ENCODE peak calls at places on chromosomes 16 and 17, in eight cellular contexts. S is body of pancreas; R is CD8-positive, alpha-beta memory T cell; T is mammary epithelial cell; X is CD8-positive, alpha-beta T cell; U is sigmoid colon; L is upper lobe of right lung; C is mesenchymal stem cell. H is an unnamed sample. For H3K4me1 and H3K27me3, the result is how much of the 10 kb centered on the place peaks cover.

GRCh38 chr17:59093702-59094231 is 12.9 kb downstream of the TRIM37 start:
- DNase-seq in S (peak), R (no peak), T (peak), X (no peak), U (peak), L (no peak), C (peak), H (peak)

GRCh38 chr17:37711113-37711512 is 33.7 kb downstream of the HNF1B start:
- DNase-seq in S (no peak), R (no peak), T (no peak), X (no peak), U (no peak), L (no peak), C (no peak), H (no peak)

GRCh38 chr17:5705081-5705875 is 121.0 kb upstream of the NLRP1 start:
- DNase-seq in S (no peak), R (no peak), T (no peak), X (no peak), U (no peak), L (no peak), C (no peak), H (no peak)

GRCh38 chr17:38341035-38341721 is 2.6 kb downstream of the GPR179 start:
- DNase-seq in S (peak), R (no peak), T (no peak), X (no peak), U (peak), L (peak), C (peak), H (peak)

GRCh38 chr17:3894927-3895343 is 2.1 kb upstream of the CAMKK1 start:
- DNase-seq in S (peak), R (no peak), T (no peak), X (no peak), U (no peak), L (no peak), C (peak), H (no peak)

GRCh38 chr17:62964506-62964905 is 1.5 kb upstream of the TANC2 start:
- DNase-seq in S (no peak), R (no peak), T (no peak), X (no peak), U (no peak), L (no peak), C (no peak), H (no peak)

GRCh38 chr17:75610103-75610984 is 22.7 kb downstream of the MYO15B start:
- DNase-seq in S (no peak), R (no peak), T (no peak), X (no peak), U (no peak), L (no peak), C (no peak), H (no peak)

GRCh38 chr17:33328129-33328528 is 35.0 kb upstream of the ASIC2 start:
- DNase-seq in S (no peak), R (no peak), T (no peak), X (no peak), U (no peak), L (no peak), C (peak), H (no peak)

GRCh38 chr16:11572301-11572995 is 14.3 kb downstream of the LITAF start:
- DNase-seq in S (no peak), R (peak), T (no peak), X (peak), U (no peak), L (peak), C (no peak), H (no peak)

GRCh38 chr16:81366316-81366932 is 51.7 kb downstream of the GAN start:
- DNase-seq in S (no peak), R (peak), T (peak), X (no peak), U (no peak), L (no peak), C (peak), H (no peak)

GRCh38 chr17:32206816-32207215 is 58.8 kb upstream of the RHBDL3 start:
- DNase-seq in S (no peak), R (no peak), T (no peak), X (no peak), U (no peak), L (no peak), C (peak), H (no peak)

GRCh38 chr17:9766970-9767369 is 24.4 kb downstream of the DHRS7C start:
- DNase-seq in S (no peak), R (no peak), T (no peak), X (no peak), U (no peak), L (no peak), C (no peak), H (no peak)

GRCh38 chr17:35089846-35090193 is 26.3 kb upstream of the RFFL start:
- DNase-seq in S (no peak), R (no peak), T (peak), X (no peak), U (no peak), L (no peak), C (peak), H (peak)

GRCh38 chr17:79413591-79413990 is 197.3 kb downstream of the RBFOX3 start:
- DNase-seq in S (no peak), R (no peak), T (no peak), X (no peak), U (no peak), L (no peak), C (no peak), H (no peak)

GRCh38 chr16:48277158-48277557 is 29.8 kb upstream of the ABCC11 start:
- DNase-seq in S (peak), R (no peak), T (peak), X (no peak), U (no peak), L (no peak), C (no peak), H (no peak)

GRCh38 chr17:76090517-76091135 is 11.6 kb downstream of the ZACN start:
- DNase-seq in S (no peak), R (no peak), T (no peak), X (no peak), U (no peak), L (no peak), C (no peak), H (no peak)

GRCh38 chr17:2964370-2964769 is 99.0 kb downstream of the OR1D5 start:
- DNase-seq in S (no peak), R (no peak), T (no peak), X (no peak), U (no peak), L (no peak), C (no peak), H (no peak)

GRCh38 chr16:70163596-70163995 is 10.0 kb upstream of the CLEC18C start:
- DNase-seq in S (no peak), R (no peak), T (no peak), X (peak), U (no peak), L (no peak), C (no peak), H (no peak)

GRCh38 chr17:78995761-78996451 is 13.7 kb downstream of the CANT1 start:
- DNase-seq in S (peak), R (no peak), T (no peak), X (no peak), U (peak), L (peak), C (no peak), H (no peak)

GRCh38 chr17:68732301-68732749 is 131.2 kb upstream of the FAM20A start:
- DNase-seq in S (no peak), R (no peak), T (peak), X (no peak), U (no peak), L (no peak), C (no peak), H (no peak)

GRCh38 chr16:31128711-31129567 is 6.6 kb downstream of the PRSS8 start:
- DNase-seq in S (peak), R (no peak), T (no peak), X (no peak), U (no peak), L (peak), C (no peak), H (no peak)

GRCh38 chr17:75595284-75595918 is 7.8 kb downstream of the MYO15B start:
- DNase-seq in S (no peak), R (no peak), T (no peak), X (no peak), U (no peak), L (no peak), C (no peak), H (no peak)

GRCh38 chr17:59378621-59379194 is 47.3 kb downstream of the YPEL2 start:
- DNase-seq in S (no peak), R (no peak), T (no peak), X (no peak), U (peak), L (no peak), C (peak), H (no peak)

GRCh38 chr17:4520881-4521600 is 22.4 kb downstream of the SPNS2 start:
- DNase-seq in S (peak), R (no peak), T (peak), X (no peak), U (no peak), L (peak), C (no peak), H (no peak)

DNA sequence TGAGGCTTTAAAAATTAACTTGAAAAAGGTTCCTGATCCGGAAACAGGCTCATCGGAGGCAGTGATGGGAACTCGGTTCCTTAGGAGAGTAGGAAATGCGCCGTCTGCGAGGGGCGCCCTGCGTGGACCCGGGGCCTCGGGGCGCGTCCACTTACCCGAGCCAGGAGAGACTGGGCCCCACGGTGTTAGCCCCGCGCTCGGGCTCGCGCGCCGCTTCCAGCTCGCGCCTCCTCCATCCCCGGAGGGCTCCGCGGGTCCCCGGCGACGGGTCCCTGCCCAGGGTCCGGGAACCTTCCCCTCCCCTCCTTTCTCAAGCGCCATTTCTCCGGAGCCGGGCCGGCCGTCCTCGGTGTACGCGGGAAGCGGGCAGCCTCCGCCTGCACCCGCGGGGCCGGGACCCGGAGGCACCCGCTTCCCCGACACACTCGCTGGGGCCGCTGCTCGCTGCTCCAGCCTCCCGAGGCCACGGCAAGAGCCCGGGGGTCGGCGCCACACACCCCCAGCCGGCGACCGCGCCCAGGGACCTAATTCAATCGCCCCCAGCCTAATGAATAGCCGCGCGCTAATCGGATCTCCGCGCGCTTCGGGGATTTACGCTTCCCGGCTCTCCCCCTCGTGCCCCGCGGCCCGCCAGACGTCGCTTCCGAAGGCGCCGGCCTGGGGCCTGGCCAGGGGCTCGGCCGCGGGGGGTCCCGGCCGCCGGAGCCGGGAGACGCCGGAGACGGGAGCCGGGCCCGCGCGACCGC is 2.2 kb upstream of the BAHCC1 start:
- DNase-seq in S (no peak), R (no peak), T (no peak), X (no peak), U (no peak), L (no peak), C (no peak), H (peak)
- H3K4me1 ChIP-seq in S (half or more), R (under half), T (under half), X (under half), U (half or more), L (under half), C (under half), H (under half)

GRCh38 chr16:85370543-85370880 is 242.6 kb upstream of the GSE1 start:
- DNase-seq in S (no peak), R (no peak), T (no peak), X (no peak), U (no peak), L (no peak), C (no peak), H (no peak)
- H3K27me3 ChIP-seq in S (under half), R (under half), T (under half), X (under half), U (under half), L (under half), C (under half), H (under half)

GRCh38 chr16:716250-716607 is 1.3 kb downstream of the METRN start:
- DNase-seq in S (peak), R (no peak), T (no peak), X (no peak), U (no peak), L (no peak), C (peak), H (peak)
- H3K4me3 ChIP-seq in S (no peak), R (no peak), T (no peak), X (no peak), U (peak), L (peak), C (peak), H (peak)

GRCh38 chr17:17740627-17741237 is 59.5 kb downstream of the RAI1 start:
- DNase-seq in S (no peak), R (no peak), T (peak), X (peak), U (no peak), L (no peak), C (no peak), H (no peak)
- H3K4me1 ChIP-seq in S (half or more), R (under half), T (half or more), X (half or more), U (half or more), L (under half), C (half or more), H (under half)

GRCh38 chr16:2791174-2791573 is 3.8 kb upstream of the PRSS33 start:
- DNase-seq in S (no peak), R (no peak), T (no peak), X (no peak), U (peak), L (peak), C (no peak), H (no peak)

GRCh38 chr16:2792945-2793344 is 5.3 kb upstream of the PRSS41 start:
- DNase-seq in S (no peak), R (no peak), T (no peak), X (no peak), U (peak), L (no peak), C (no peak), H (no peak)

GRCh38 chr16:2787406-2787805 is at the start of gene PRSS33:
- DNase-seq in S (no peak), R (no peak), T (no peak), X (no peak), U (peak), L (no peak), C (no peak), H (no peak)

GRCh38 chr16:2787961-2788360 is 601 bp upstream of the PRSS33 start:
- DNase-seq in S (no peak), R (no peak), T (no peak), X (no peak), U (peak), L (peak), C (no peak), H (no peak)

DNA sequence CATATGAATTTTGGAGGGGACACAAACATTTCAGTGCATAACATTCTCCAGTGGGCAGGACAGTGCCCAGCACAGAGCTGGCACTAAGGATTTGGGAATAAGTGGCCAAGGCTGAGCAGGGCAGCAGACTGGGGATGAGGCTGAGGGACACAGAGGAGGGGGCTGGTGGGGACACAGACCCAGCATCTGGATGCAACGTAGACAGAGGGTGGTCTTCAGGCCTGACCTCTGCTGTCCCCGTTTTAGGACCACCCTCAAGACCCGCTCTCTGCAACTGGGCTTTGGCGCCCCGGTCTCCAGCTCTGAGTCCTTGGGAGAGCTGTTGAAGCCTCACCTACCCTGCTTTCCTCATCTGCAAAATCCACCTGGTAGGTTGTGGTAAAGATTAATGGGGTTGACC is 3.3 kb upstream of the PRSS33 start:
- DNase-seq in S (no peak), R (no peak), T (no peak), X (no peak), U (peak), L (peak), C (no peak), H (no peak)
- H3K27me3 ChIP-seq in S (under half), R (under half), T (under half), X (under half), U (under half), L (under half), C (half or more), H (under half)

GRCh38 chr16:984106-984505 is 2.5 kb downstream of the SOX8 start:
- DNase-seq in S (no peak), R (no peak), T (no peak), X (no peak), U (no peak), L (no peak), C (no peak), H (no peak)
- H3K4me3 ChIP-seq in S (no peak), R (no peak), T (no peak), X (no peak), U (no peak), L (no peak), C (no peak), H (no peak)